ENCODE peak calls at places on chromosome 17, in eight cellular contexts. One of them, this sample, is unnamed.

GRCh38 chr17:46768540-46768870 is 50.0 kb downstream of the WNT3 start:
- DNase-seq in NCI-H1092: no peak
- DNase-seq in non-pigmented ciliary epithelial cell: no peak
- DNase-seq in psoas muscle: no peak
- DNase-seq in bronchial epithelial cell: no peak
- DNase-seq in EL: no peak
- DNase-seq in epithelial cell of esophagus: no peak
- DNase-seq in GM03348: no peak
- DNase-seq in this sample: no peak

GRCh38 chr17:2267354-2267753 is 36.2 kb downstream of the SMG6 start:
- DNase-seq in non-pigmented ciliary epithelial cell: no peak
- DNase-seq in psoas muscle: no peak
- DNase-seq in epithelial cell of esophagus: no peak
- DNase-seq in GM03348: no peak
- DNase-seq in NCI-H1092: no peak
- DNase-seq in EL: no peak
- DNase-seq in bronchial epithelial cell: no peak
- DNase-seq in this sample: no peak

GRCh38 chr17:81002013-81002384 is 10.4 kb downstream of the CHMP6 start:
- DNase-seq in epithelial cell of esophagus: no peak
- DNase-seq in GM03348: no peak
- DNase-seq in psoas muscle: peak
- DNase-seq in NCI-H1092: no peak
- DNase-seq in non-pigmented ciliary epithelial cell: no peak
- DNase-seq in bronchial epithelial cell: no peak
- DNase-seq in EL: no peak
- DNase-seq in this sample: no peak

GRCh38 chr17:43578699-43579569 is 32.8 kb upstream of the ETV4 start:
- DNase-seq in epithelial cell of esophagus: peak
- DNase-seq in GM03348: peak
- DNase-seq in bronchial epithelial cell: peak
- DNase-seq in non-pigmented ciliary epithelial cell: no peak
- DNase-seq in NCI-H1092: peak
- DNase-seq in EL: peak
- DNase-seq in psoas muscle: no peak
- DNase-seq in this sample: no peak

GRCh38 chr17:54898576-54898975 is 2.1 kb upstream of the TOM1L1 start:
- DNase-seq in EL: no peak
- DNase-seq in psoas muscle: no peak
- DNase-seq in epithelial cell of esophagus: no peak
- DNase-seq in GM03348: no peak
- DNase-seq in NCI-H1092: no peak
- DNase-seq in bronchial epithelial cell: no peak
- DNase-seq in non-pigmented ciliary epithelial cell: no peak
- DNase-seq in this sample: no peak

GRCh38 chr17:65896889-65897288 is 295.0 kb downstream of the CEP112 start:
- DNase-seq in NCI-H1092: peak
- DNase-seq in EL: no peak
- DNase-seq in non-pigmented ciliary epithelial cell: no peak
- DNase-seq in GM03348: no peak
- DNase-seq in epithelial cell of esophagus: no peak
- DNase-seq in psoas muscle: no peak
- DNase-seq in bronchial epithelial cell: no peak
- DNase-seq in this sample: no peak

GRCh38 chr17:72380737-72381136 is 259.9 kb downstream of the SOX9 start:
- DNase-seq in GM03348: no peak
- DNase-seq in EL: no peak
- DNase-seq in NCI-H1092: no peak
- DNase-seq in bronchial epithelial cell: no peak
- DNase-seq in psoas muscle: no peak
- DNase-seq in non-pigmented ciliary epithelial cell: no peak
- DNase-seq in epithelial cell of esophagus: no peak
- DNase-seq in this sample: no peak

GRCh38 chr17:79732804-79733691 is 2.3 kb downstream of the ENPP7 start:
- DNase-seq in NCI-H1092: no peak
- DNase-seq in non-pigmented ciliary epithelial cell: no peak
- DNase-seq in psoas muscle: no peak
- DNase-seq in EL: no peak
- DNase-seq in bronchial epithelial cell: no peak
- DNase-seq in GM03348: no peak
- DNase-seq in epithelial cell of esophagus: no peak
- DNase-seq in this sample: no peak

GRCh38 chr17:32648450-32648849 is 161.7 kb downstream of the CDK5R1 start:
- DNase-seq in GM03348: no peak
- DNase-seq in psoas muscle: no peak
- DNase-seq in epithelial cell of esophagus: no peak
- DNase-seq in bronchial epithelial cell: no peak
- DNase-seq in EL: no peak
- DNase-seq in NCI-H1092: no peak
- DNase-seq in non-pigmented ciliary epithelial cell: no peak
- DNase-seq in this sample: no peak

GRCh38 chr17:58320570-58321323 is 7.8 kb downstream of the TSPOAP1 start:
- DNase-seq in NCI-H1092: no peak
- DNase-seq in non-pigmented ciliary epithelial cell: no peak
- DNase-seq in epithelial cell of esophagus: no peak
- DNase-seq in GM03348: no peak
- DNase-seq in psoas muscle: no peak
- DNase-seq in bronchial epithelial cell: no peak
- DNase-seq in EL: no peak
- DNase-seq in this sample: no peak

GRCh38 chr17:61284174-61284573 is 115.5 kb upstream of the TBX2 start:
- DNase-seq in bronchial epithelial cell: no peak
- DNase-seq in non-pigmented ciliary epithelial cell: peak
- DNase-seq in EL: peak
- DNase-seq in psoas muscle: no peak
- DNase-seq in NCI-H1092: no peak
- DNase-seq in epithelial cell of esophagus: no peak
- DNase-seq in GM03348: peak
- DNase-seq in this sample: no peak

GRCh38 chr17:77107506-77108433 is 33.0 kb upstream of the SEC14L1 start:
- DNase-seq in NCI-H1092: no peak
- DNase-seq in bronchial epithelial cell: no peak
- DNase-seq in psoas muscle: no peak
- DNase-seq in GM03348: peak
- DNase-seq in non-pigmented ciliary epithelial cell: no peak
- DNase-seq in EL: peak
- DNase-seq in epithelial cell of esophagus: no peak
- DNase-seq in this sample: no peak

GRCh38 chr17:27572665-27573064 is 58.3 kb upstream of the LGALS9 start:
- DNase-seq in non-pigmented ciliary epithelial cell: no peak
- DNase-seq in bronchial epithelial cell: no peak
- DNase-seq in NCI-H1092: no peak
- DNase-seq in GM03348: no peak
- DNase-seq in epithelial cell of esophagus: no peak
- DNase-seq in EL: peak
- DNase-seq in psoas muscle: no peak
- DNase-seq in this sample: no peak

GRCh38 chr17:49168706-49169105 is 36.1 kb downstream of the B4GALNT2 start:
- DNase-seq in epithelial cell of esophagus: no peak
- DNase-seq in EL: no peak
- DNase-seq in GM03348: no peak
- DNase-seq in psoas muscle: no peak
- DNase-seq in non-pigmented ciliary epithelial cell: no peak
- DNase-seq in bronchial epithelial cell: no peak
- DNase-seq in NCI-H1092: no peak
- DNase-seq in this sample: no peak

GRCh38 chr17:78430892-78431691 is 52.6 kb downstream of the PGS1 start:
- DNase-seq in GM03348: no peak
- DNase-seq in NCI-H1092: no peak
- DNase-seq in EL: no peak
- DNase-seq in psoas muscle: no peak
- DNase-seq in non-pigmented ciliary epithelial cell: no peak
- DNase-seq in bronchial epithelial cell: no peak
- DNase-seq in epithelial cell of esophagus: no peak
- DNase-seq in this sample: no peak

GRCh38 chr17:56752263-56752662 is 81.5 kb downstream of the C17orf67 start:
- DNase-seq in EL: peak
- DNase-seq in psoas muscle: no peak
- DNase-seq in bronchial epithelial cell: peak
- DNase-seq in GM03348: no peak
- DNase-seq in non-pigmented ciliary epithelial cell: no peak
- DNase-seq in epithelial cell of esophagus: peak
- DNase-seq in NCI-H1092: no peak
- DNase-seq in this sample: no peak

GRCh38 chr17:67942810-67943209 is 53.5 kb downstream of the C17orf58 start:
- DNase-seq in non-pigmented ciliary epithelial cell: no peak
- DNase-seq in epithelial cell of esophagus: peak
- DNase-seq in GM03348: peak
- DNase-seq in NCI-H1092: no peak
- DNase-seq in EL: peak
- DNase-seq in psoas muscle: no peak
- DNase-seq in bronchial epithelial cell: peak
- DNase-seq in this sample: no peak

GRCh38 chr17:66520986-66521385 is 218.6 kb downstream of the PRKCA start:
- DNase-seq in epithelial cell of esophagus: no peak
- DNase-seq in bronchial epithelial cell: no peak
- DNase-seq in NCI-H1092: no peak
- DNase-seq in psoas muscle: no peak
- DNase-seq in GM03348: no peak
- DNase-seq in non-pigmented ciliary epithelial cell: no peak
- DNase-seq in EL: no peak
- DNase-seq in this sample: no peak

GRCh38 chr17:21678451-21679081 is 13.8 kb upstream of the KCNJ18 start:
- DNase-seq in bronchial epithelial cell: no peak
- DNase-seq in psoas muscle: peak
- DNase-seq in epithelial cell of esophagus: no peak
- DNase-seq in GM03348: no peak
- DNase-seq in non-pigmented ciliary epithelial cell: no peak
- DNase-seq in EL: no peak
- DNase-seq in NCI-H1092: no peak
- DNase-seq in this sample: no peak

GRCh38 chr17:74493381-74493833 is 27.0 kb downstream of the CD300A start:
- DNase-seq in GM03348: peak
- DNase-seq in NCI-H1092: peak
- DNase-seq in non-pigmented ciliary epithelial cell: no peak
- DNase-seq in EL: peak
- DNase-seq in bronchial epithelial cell: peak
- DNase-seq in psoas muscle: peak
- DNase-seq in epithelial cell of esophagus: peak
- DNase-seq in this sample: peak